ENCODE peak calls at places on chromosomes 6 and 20, in ten cellular contexts. G is cardiac muscle cell, Q is HL-60, C is Panc1, R is pancreas, M is ovary, N is tibial artery, Y is keratinocyte, H is caudate nucleus, X is psoas muscle. W is an unnamed sample.

GRCh38 chr20:3904857-3905256 is 15.7 kb downstream of the PANK2 start:
- DNase-seq in G (no peak), Q (no peak), C (no peak), R (no peak), M (no peak), N (no peak), Y (no peak), H (no peak), X (no peak), W (no peak)

GRCh38 chr20:62755817-62756724 is 40.2 kb upstream of the MRGBP start:
- DNase-seq in G (no peak), Q (no peak), C (no peak), R (no peak), M (no peak), N (no peak), Y (no peak), H (no peak), X (peak; percentile 41), W (no peak)

GRCh38 chr6:150696156-150696555 is 96.5 kb downstream of the PLEKHG1 start:
- DNase-seq in G (no peak), Q (no peak), C (no peak), R (no peak), M (no peak), N (no peak), Y (no peak), H (no peak), X (no peak), W (no peak)

GRCh38 chr20:4585104-4585753 is 136.5 kb upstream of the PRND start:
- DNase-seq in G (peak; percentile 79), Q (no peak), C (no peak), R (no peak), M (no peak), N (no peak), Y (peak; percentile 50), H (no peak), X (no peak), W (no peak)

GRCh38 chr6:141464490-141464889 is 668.2 kb upstream of the GJE1 start:
- DNase-seq in G (peak; percentile 70), Q (no peak), C (no peak), R (no peak), M (no peak), N (no peak), Y (no peak), H (no peak), X (no peak), W (no peak)

GRCh38 chr6:90286884-90287488 is 9.7 kb downstream of the BACH2 start:
- DNase-seq in G (peak; percentile 45), Q (no peak), C (no peak), R (no peak), M (peak; percentile 34), N (no peak), Y (peak; percentile 53), H (no peak), X (no peak), W (no peak)

GRCh38 chr6:5115168-5115567 is 30.0 kb downstream of the PPP1R3G start:
- DNase-seq in G (peak; percentile 21), Q (no peak), C (no peak), R (no peak), M (no peak), N (no peak), Y (no peak), H (no peak), X (no peak), W (no peak)

GRCh38 chr20:45822863-45823262 is 4.2 kb downstream of the TNNC2 start:
- DNase-seq in G (no peak), Q (no peak), C (no peak), R (no peak), M (no peak), N (peak; percentile 68), Y (no peak), H (no peak), X (no peak), W (no peak)

GRCh38 chr6:47710295-47710694 is 11.9 kb downstream of the ADGRF4 start:
- DNase-seq in G (no peak), Q (no peak), C (no peak), R (no peak), M (no peak), N (no peak), Y (no peak), H (no peak), X (no peak), W (no peak)

GRCh38 chr20:45189067-45189611 is 14.4 kb downstream of the PI3 start:
- DNase-seq in G (no peak), Q (no peak), C (no peak), R (peak; percentile 23), M (no peak), N (no peak), Y (no peak), H (no peak), X (no peak), W (no peak)

GRCh38 chr6:9593566-9593965 is 821.3 kb downstream of the TFAP2A start:
- DNase-seq in G (no peak), Q (no peak), C (no peak), R (no peak), M (no peak), N (no peak), Y (no peak), H (no peak), X (no peak), W (no peak)

GRCh38 chr6:125792680-125793079 is 1.9 kb downstream of the NCOA7 start:
- DNase-seq in G (peak; percentile 47), Q (no peak), C (no peak), R (no peak), M (no peak), N (no peak), Y (no peak), H (no peak), X (no peak), W (no peak)

GRCh38 chr6:1724616-1725015 is 114.9 kb downstream of the FOXC1 start:
- DNase-seq in G (no peak), Q (no peak), C (no peak), R (no peak), M (no peak), N (no peak), Y (no peak), H (no peak), X (peak; percentile 61), W (no peak)

GRCh38 chr6:116518621-116519020 is 7.2 kb downstream of the CALHM5 start:
- DNase-seq in G (no peak), Q (no peak), C (no peak), R (no peak), M (no peak), N (no peak), Y (no peak), H (no peak), X (no peak), W (no peak)

GRCh38 chr6:3421145-3421544 is 35.7 kb downstream of the SLC22A23 start:
- DNase-seq in G (no peak), Q (no peak), C (no peak), R (no peak), M (no peak), N (no peak), Y (no peak), H (no peak), X (no peak), W (no peak)

GRCh38 chr6:3419624-3420272 is 37.1 kb downstream of the SLC22A23 start:
- DNase-seq in G (no peak), Q (no peak), C (no peak), R (no peak), M (no peak), N (no peak), Y (no peak), H (no peak), X (no peak), W (no peak)

GRCh38 chr6:3423439-3424184 is 33.2 kb downstream of the SLC22A23 start:
- DNase-seq in G (no peak), Q (no peak), C (no peak), R (no peak), M (no peak), N (no peak), Y (no peak), H (no peak), X (no peak), W (no peak)

GRCh38 chr6:3422457-3422816 is 34.4 kb downstream of the SLC22A23 start:
- DNase-seq in G (no peak), Q (no peak), C (no peak), R (no peak), M (no peak), N (no peak), Y (no peak), H (no peak), X (no peak), W (no peak)

GRCh38 chr6:3421763-3422456 is 34.9 kb downstream of the SLC22A23 start:
- DNase-seq in G (peak; percentile 71), Q (no peak), C (no peak), R (no peak), M (no peak), N (no peak), Y (no peak), H (no peak), X (no peak), W (no peak)
- H3K27ac ChIP-seq in G (no peak overlapping the region), Q (no peak overlapping the region), C (no peak overlapping the region), R (no peak overlapping the region), M (no peak overlapping the region), N (no peak overlapping the region), Y (no peak overlapping the region), H (peak overlapping the region; percentile 9), X (no peak overlapping the region), W (no peak overlapping the region)

GRCh38 chr20:21133917-21134622 is 8.2 kb downstream of the KIZ start:
- DNase-seq in G (no peak), Q (no peak), C (no peak), R (no peak), M (no peak), N (no peak), Y (no peak), H (no peak), X (no peak), W (no peak)
- H3K27ac ChIP-seq in G (peak overlapping the region; percentile 4), Q (no peak overlapping the region), C (no peak overlapping the region), R (no peak overlapping the region), M (no peak overlapping the region), N (no peak overlapping the region), Y (no peak overlapping the region), H (no peak overlapping the region), X (no peak overlapping the region), W (no peak overlapping the region)

DNA sequence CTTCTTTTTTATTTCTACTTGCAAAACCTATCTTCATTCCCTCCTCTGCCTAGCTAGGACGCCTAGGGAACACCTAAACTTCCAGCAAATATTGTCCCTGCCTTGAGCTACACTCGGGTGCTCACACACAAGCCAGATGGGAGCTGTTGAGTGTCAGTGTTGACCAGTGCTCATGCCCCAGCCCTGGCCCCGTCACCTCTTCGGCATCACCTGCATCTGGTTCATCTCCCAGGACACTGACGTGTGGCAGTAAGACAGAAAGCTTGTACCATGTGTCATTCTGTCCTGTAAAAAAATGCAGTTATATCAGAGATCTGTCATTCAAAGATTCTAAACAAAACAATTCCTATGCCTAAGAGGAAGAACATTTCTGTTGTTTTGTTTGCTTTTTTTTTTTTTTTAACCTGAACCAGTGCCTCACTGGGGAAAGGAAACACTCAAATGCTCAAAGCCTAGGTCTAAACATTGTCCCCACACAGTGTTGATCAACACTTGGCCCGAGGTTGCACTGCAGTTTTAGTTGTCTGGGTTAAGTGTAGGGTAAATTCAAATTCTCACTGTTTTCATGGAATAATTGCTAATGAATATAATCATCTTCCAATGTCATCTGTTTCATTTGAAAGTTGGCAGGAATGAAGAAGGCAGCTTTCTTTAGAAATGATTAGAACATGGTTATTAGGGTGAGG is 102.7 kb upstream of the SASH1 start:
- DNase-seq in G (no peak), Q (no peak), C (no peak), R (no peak), M (no peak), N (no peak), Y (no peak), H (no peak), X (no peak), W (no peak)
- H3K27ac ChIP-seq in G (no peak overlapping the region), Q (no peak overlapping the region), C (no peak overlapping the region), R (no peak overlapping the region), M (no peak overlapping the region), N (peak overlapping the region; percentile 79), Y (no peak overlapping the region), H (no peak overlapping the region), X (peak overlapping the region; percentile 36), W (no peak overlapping the region)

GRCh38 chr20:33664762-33665144 is 2.0 kb upstream of the ACTL10 start:
- DNase-seq in G (no peak), Q (no peak), C (no peak), R (no peak), M (peak; percentile 36), N (no peak), Y (no peak), H (no peak), X (no peak), W (no peak)
- H3K27ac ChIP-seq in G (no peak overlapping the region), Q (no peak overlapping the region), C (no peak overlapping the region), R (no peak overlapping the region), M (no peak overlapping the region), N (peak overlapping the region; percentile 93), Y (no peak overlapping the region), H (no peak overlapping the region), X (peak overlapping the region; percentile 77), W (no peak overlapping the region)